ENCODE peak calls at places on chromosomes 7 and 10, in four cellular contexts. L is transverse colon, A is fibroblast of lung, T is heart right ventricle. N is an unnamed sample. For H3K4me1, the result is how much of the 10 kb centered on the place peaks cover.

GRCh38 chr7:135910393-135911036 is 66.6 kb downstream of the MTPN start:
- DNase-seq in A (no peak), T (no peak), L (no peak), N (no peak)

GRCh38 chr7:70752794-70753241 is 379.1 kb upstream of the GALNT17 start:
- DNase-seq in T (no peak), A (peak), L (no peak), N (no peak)

GRCh38 chr7:135317676-135318326 is 84.2 kb downstream of the STRA8 start:
- DNase-seq in T (no peak), L (peak), A (no peak), N (no peak)

GRCh38 chr7:5872326-5872725 is 8.3 kb upstream of the OCM start:
- DNase-seq in L (no peak), T (no peak), A (peak), N (no peak)

GRCh38 chr7:142334806-142335205 is 76.9 kb upstream of the PRSS58 start:
- DNase-seq in L (no peak), T (no peak), A (no peak), N (no peak)

GRCh38 chr7:119996634-119997033 is 276.3 kb upstream of the KCND2 start:
- DNase-seq in A (peak), T (no peak), L (no peak), N (no peak)

GRCh38 chr10:22258471-22258870 is 40.7 kb upstream of the EBLN1 start:
- DNase-seq in L (no peak), T (no peak), A (no peak), N (no peak)

GRCh38 chr7:104230606-104231005 is 22.8 kb upstream of the ORC5 start:
- DNase-seq in A (peak), L (no peak), T (no peak), N (no peak)

GRCh38 chr10:62323751-62324150 is 50.4 kb upstream of the ZNF365 start:
- DNase-seq in T (no peak), L (no peak), A (no peak), N (no peak)

GRCh38 chr10:133109736-133110532 is 22.2 kb downstream of the ADGRA1 start:
- DNase-seq in A (no peak), T (no peak), L (no peak), N (no peak)

GRCh38 chr7:97024209-97025129 is at the start of gene DLX5:
- DNase-seq in L (no peak), T (no peak), A (peak), N (no peak)

GRCh38 chr7:64320547-64321495 is 7.1 kb downstream of the ZNF736 start:
- DNase-seq in T (no peak), A (no peak), L (no peak), N (no peak)

GRCh38 chr7:11858026-11858425 is 26.0 kb upstream of the THSD7A start:
- DNase-seq in T (no peak), L (no peak), A (no peak), N (no peak)

GRCh38 chr7:105794741-105795729 is 81.4 kb downstream of the ATXN7L1 start:
- DNase-seq in T (peak), A (peak), L (no peak), N (no peak)

GRCh38 chr10:11520892-11521291 is 90.6 kb downstream of the USP6NL start:
- DNase-seq in T (no peak), A (no peak), L (no peak), N (no peak)

GRCh38 chr7:27165089-27165654 is at the start of gene HOXA9:
- DNase-seq in T (no peak), L (peak), A (peak), N (no peak)

GRCh38 chr10:86668297-86669165 is at the start of gene LDB3:
- DNase-seq in T (peak), A (peak), L (peak), N (peak)

GRCh38 chr7:151157645-151158329 is 9.7 kb downstream of the GBX1 start:
- DNase-seq in L (peak), A (no peak), T (no peak), N (no peak)

DNA sequence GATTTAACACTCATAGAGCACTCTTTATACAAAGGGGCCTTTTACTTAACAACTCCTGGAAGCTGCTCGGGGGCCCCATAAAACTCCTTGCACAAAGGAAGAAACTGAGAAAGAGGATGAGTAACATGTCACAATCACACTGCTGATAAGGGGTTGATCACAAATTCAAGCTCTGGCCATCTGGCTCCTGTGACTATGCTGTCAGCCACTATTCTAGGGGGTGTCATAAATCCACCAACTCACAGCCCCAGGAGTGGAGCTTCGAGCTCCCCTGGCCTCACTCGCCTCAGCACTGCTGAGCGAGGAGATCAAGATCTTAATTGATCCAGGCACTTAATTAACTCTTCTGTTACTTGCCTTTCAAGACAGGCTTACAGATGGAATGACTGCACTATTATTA is 514.7 kb downstream of the TNS3 start:
- DNase-seq in T (no peak), A (no peak), L (no peak), N (no peak)
- H3K4me3 ChIP-seq in T (no peak), A (no peak), L (no peak), N (no peak)

GRCh38 chr10:112585052-112585451 is 138.0 kb downstream of the VTI1A start:
- DNase-seq in T (no peak), A (peak), L (no peak), N (no peak)

GRCh38 chr10:112588225-112588990 is 141.4 kb downstream of the VTI1A start:
- DNase-seq in T (no peak), A (no peak), L (no peak), N (no peak)

GRCh38 chr10:112587709-112588108 is 140.7 kb downstream of the VTI1A start:
- DNase-seq in T (no peak), L (no peak), A (no peak), N (no peak)

GRCh38 chr10:112584276-112584675 is 137.3 kb downstream of the VTI1A start:
- DNase-seq in T (no peak), A (no peak), L (no peak), N (no peak)

GRCh38 chr10:112585960-112586359 is 138.9 kb downstream of the VTI1A start:
- DNase-seq in A (peak), L (no peak), T (no peak), N (no peak)
- H3K4me1 ChIP-seq in A (under half), L (under half), T (under half), N (under half)

GRCh38 chr10:23293145-23293724 is 51.4 kb downstream of the C10orf67 start:
- DNase-seq in T (no peak), A (peak), L (no peak), N (no peak)
- TF ChIP-seq CTCF in T (peak), A (peak), L (peak), N (no peak)

GRCh38 chr10:1300218-1300617 is 244.0 kb downstream of the WDR37 start:
- DNase-seq in A (no peak), T (no peak), L (no peak), N (no peak)

GRCh38 chr10:1297566-1298301 is 241.5 kb downstream of the WDR37 start:
- DNase-seq in L (no peak), T (no peak), A (no peak), N (no peak)

GRCh38 chr10:1295756-1296480 is 239.7 kb downstream of the WDR37 start:
- DNase-seq in L (no peak), T (no peak), A (no peak), N (no peak)

GRCh38 chr10:1299041-1299726 is 243.0 kb downstream of the WDR37 start:
- DNase-seq in T (no peak), L (no peak), A (no peak), N (no peak)

GRCh38 chr10:1301138-1301537 is 245.0 kb downstream of the WDR37 start:
- DNase-seq in T (no peak), L (no peak), A (no peak), N (no peak)
- H3K4me3 ChIP-seq in T (no peak), L (no peak), A (no peak), N (no peak)

GRCh38 chr10:97543025-97543546 is 29.5 kb upstream of the ANKRD2 start:
- DNase-seq in A (peak), L (peak), T (peak), N (peak)

GRCh38 chr10:97538839-97539238 is 33.7 kb upstream of the ANKRD2 start:
- DNase-seq in T (no peak), L (no peak), A (no peak), N (no peak)

GRCh38 chr10:97540669-97541500 is 31.7 kb upstream of the ANKRD2 start:
- DNase-seq in T (no peak), L (no peak), A (no peak), N (no peak)

GRCh38 chr10:97539523-97540200 is 32.9 kb upstream of the ANKRD2 start:
- DNase-seq in L (no peak), A (peak), T (peak), N (no peak)

DNA sequence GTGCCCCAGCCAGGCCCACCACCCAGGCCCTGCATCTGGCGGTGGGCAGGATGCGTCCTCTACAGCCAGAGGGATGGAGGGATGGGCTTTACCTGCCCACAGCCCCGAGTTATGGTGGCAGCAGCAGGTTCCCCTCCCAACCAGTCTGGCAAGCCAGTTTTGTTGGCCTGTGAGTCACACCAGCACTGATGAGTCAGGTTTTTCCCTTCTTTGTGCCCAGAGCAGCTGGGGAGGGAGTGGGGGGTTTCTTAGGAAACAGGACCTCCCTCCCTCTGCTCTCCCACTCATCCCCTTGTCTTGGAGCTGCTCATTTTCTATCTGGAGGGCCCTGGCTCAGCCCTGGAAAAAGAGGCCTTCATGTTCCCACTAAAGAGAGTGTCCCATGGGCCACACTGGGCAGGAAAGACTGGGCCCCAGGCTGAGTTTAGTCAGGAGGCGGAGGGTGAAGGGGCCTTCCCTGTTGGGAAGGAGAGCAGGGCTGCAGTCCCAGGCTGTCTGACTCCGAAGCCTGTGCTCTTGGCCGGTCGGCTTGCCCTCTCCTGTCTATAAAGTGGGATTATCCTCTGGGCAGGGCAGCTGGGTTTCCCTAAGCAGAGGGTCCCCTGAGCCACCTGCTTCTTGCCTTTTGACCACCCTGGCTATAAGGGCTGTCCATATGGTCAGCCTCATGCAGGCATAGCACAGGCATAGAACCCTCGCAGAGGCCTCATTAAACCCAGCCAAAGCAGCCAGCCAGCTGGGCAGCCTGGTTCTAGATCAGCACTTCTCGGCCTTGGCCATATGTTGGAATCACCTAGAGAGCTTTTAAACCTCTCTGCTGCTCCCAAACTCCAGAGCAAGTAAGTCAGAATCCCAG is 30.2 kb upstream of the ANKRD2 start:
- DNase-seq in T (peak), L (peak), A (peak), N (peak)
- H3K4me1 ChIP-seq in T (half or more), L (under half), A (under half), N (half or more)

GRCh38 chr7:45721949-45722598 is 147.9 kb downstream of the ADCY1 start:
- DNase-seq in L (no peak), A (no peak), T (no peak), N (no peak)
- TF ChIP-seq CTCF in L (no peak), A (no peak), T (no peak), N (no peak)

N was measured in ascending aorta.